ENCODE peak calls at places on chromosome 3, in nine cellular contexts. One of them, this sample, is unnamed.

GRCh38 chr3:101311676-101312075 is 8.7 kb downstream of the IMPG2 start:
- DNase-seq in fibroblast of the aortic adventitia: peak
- DNase-seq in cardiac muscle cell: no peak
- DNase-seq in HuH-7: no peak
- DNase-seq in omental fat pad: no peak
- DNase-seq in EL: no peak
- DNase-seq in AG04449: no peak
- DNase-seq in neural progenitor cell: no peak
- DNase-seq in NCI-H1105 treated with DMSO at 0.1 percent for 48 hours: no peak
- DNase-seq in this sample: no peak

GRCh38 chr3:106839576-106840280 is 537.5 kb upstream of the CCDC54 start:
- DNase-seq in EL: no peak
- DNase-seq in HuH-7: no peak
- DNase-seq in NCI-H1105 treated with DMSO at 0.1 percent for 48 hours: no peak
- DNase-seq in AG04449: no peak
- DNase-seq in fibroblast of the aortic adventitia: peak
- DNase-seq in neural progenitor cell: no peak
- DNase-seq in omental fat pad: no peak
- DNase-seq in cardiac muscle cell: peak
- DNase-seq in this sample: no peak

GRCh38 chr3:120144267-120144666 is 50.0 kb upstream of the GSK3B start:
- DNase-seq in HuH-7: peak
- DNase-seq in neural progenitor cell: peak
- DNase-seq in EL: peak
- DNase-seq in NCI-H1105 treated with DMSO at 0.1 percent for 48 hours: no peak
- DNase-seq in omental fat pad: no peak
- DNase-seq in AG04449: no peak
- DNase-seq in fibroblast of the aortic adventitia: peak
- DNase-seq in cardiac muscle cell: peak
- DNase-seq in this sample: no peak

GRCh38 chr3:153961498-153961897 is 159.7 kb upstream of the ARHGEF26 start:
- DNase-seq in AG04449: no peak
- DNase-seq in NCI-H1105 treated with DMSO at 0.1 percent for 48 hours: peak
- DNase-seq in fibroblast of the aortic adventitia: no peak
- DNase-seq in HuH-7: peak
- DNase-seq in EL: no peak
- DNase-seq in omental fat pad: no peak
- DNase-seq in cardiac muscle cell: no peak
- DNase-seq in neural progenitor cell: peak
- DNase-seq in this sample: no peak

GRCh38 chr3:73204841-73205240 is 143.4 kb downstream of the EBLN2 start:
- DNase-seq in HuH-7: no peak
- DNase-seq in omental fat pad: no peak
- DNase-seq in EL: no peak
- DNase-seq in AG04449: no peak
- DNase-seq in fibroblast of the aortic adventitia: peak
- DNase-seq in NCI-H1105 treated with DMSO at 0.1 percent for 48 hours: no peak
- DNase-seq in neural progenitor cell: no peak
- DNase-seq in cardiac muscle cell: no peak
- DNase-seq in this sample: no peak

GRCh38 chr3:58009026-58009748 is 965 bp downstream of the FLNB start:
- DNase-seq in EL: no peak
- DNase-seq in omental fat pad: no peak
- DNase-seq in fibroblast of the aortic adventitia: no peak
- DNase-seq in AG04449: no peak
- DNase-seq in HuH-7: no peak
- DNase-seq in NCI-H1105 treated with DMSO at 0.1 percent for 48 hours: no peak
- DNase-seq in neural progenitor cell: peak
- DNase-seq in cardiac muscle cell: no peak
- DNase-seq in this sample: no peak

GRCh38 chr3:159548675-159549335 is 439.8 kb upstream of the IL12A start:
- DNase-seq in NCI-H1105 treated with DMSO at 0.1 percent for 48 hours: no peak
- DNase-seq in neural progenitor cell: no peak
- DNase-seq in AG04449: peak
- DNase-seq in omental fat pad: no peak
- DNase-seq in EL: peak
- DNase-seq in cardiac muscle cell: peak
- DNase-seq in HuH-7: no peak
- DNase-seq in fibroblast of the aortic adventitia: peak
- DNase-seq in this sample: no peak

GRCh38 chr3:142259359-142259758 is 34.0 kb upstream of the GK5 start:
- DNase-seq in cardiac muscle cell: no peak
- DNase-seq in EL: no peak
- DNase-seq in NCI-H1105 treated with DMSO at 0.1 percent for 48 hours: no peak
- DNase-seq in neural progenitor cell: peak
- DNase-seq in AG04449: no peak
- DNase-seq in HuH-7: no peak
- DNase-seq in fibroblast of the aortic adventitia: no peak
- DNase-seq in omental fat pad: no peak
- DNase-seq in this sample: peak

GRCh38 chr3:146131616-146132410 is 29.2 kb downstream of the PLOD2 start:
- DNase-seq in neural progenitor cell: no peak
- DNase-seq in AG04449: peak
- DNase-seq in NCI-H1105 treated with DMSO at 0.1 percent for 48 hours: no peak
- DNase-seq in fibroblast of the aortic adventitia: peak
- DNase-seq in EL: peak
- DNase-seq in omental fat pad: no peak
- DNase-seq in cardiac muscle cell: peak
- DNase-seq in HuH-7: no peak
- DNase-seq in this sample: no peak

GRCh38 chr3:142987707-142988106 is 13.7 kb upstream of the U2SURP start:
- DNase-seq in EL: peak
- DNase-seq in HuH-7: no peak
- DNase-seq in neural progenitor cell: peak
- DNase-seq in cardiac muscle cell: peak
- DNase-seq in omental fat pad: no peak
- DNase-seq in AG04449: peak
- DNase-seq in fibroblast of the aortic adventitia: peak
- DNase-seq in NCI-H1105 treated with DMSO at 0.1 percent for 48 hours: no peak
- DNase-seq in this sample: no peak

This sample was measured in DMS79.